ENCODE peak calls at places on chromosome 4, in ten cellular contexts. H, O, S, X, G, J, I, W, C and M are unnamed samples. For H3K4me1, the result is how much of the 10 kb centered on the place peaks cover.

GRCh38 chr4:1746265-1746691 is 25.0 kb downstream of the TACC3 start:
- DNase-seq in H (peak), O (peak), S (peak), X (peak), G (no peak), J (peak), I (peak), W (peak), C (peak), M (peak)

GRCh38 chr4:4593596-4593995 is 51.7 kb upstream of the STX18 start:
- DNase-seq in H (no peak), O (no peak), S (no peak), X (no peak), G (no peak), J (no peak), I (no peak), W (no peak), C (no peak), M (no peak)

GRCh38 chr4:6509587-6509986 is 37.2 kb upstream of the PPP2R2C start:
- DNase-seq in H (no peak), O (peak), S (no peak), X (no peak), G (no peak), J (no peak), I (peak), W (no peak), C (no peak), M (peak)

GRCh38 chr4:182141046-182141445 is 102.2 kb upstream of the TENM3 start:
- DNase-seq in H (no peak), O (no peak), S (no peak), X (no peak), G (no peak), J (no peak), I (no peak), W (no peak), C (no peak), M (no peak)

GRCh38 chr4:26912810-26913209 is 52.2 kb downstream of the STIM2 start:
- DNase-seq in H (peak), O (no peak), S (no peak), X (no peak), G (no peak), J (peak), I (no peak), W (no peak), C (no peak), M (no peak)

GRCh38 chr4:153782567-153782966 is 6.3 kb downstream of the SFRP2 start:
- DNase-seq in H (no peak), O (no peak), S (no peak), X (no peak), G (no peak), J (no peak), I (peak), W (no peak), C (no peak), M (no peak)

GRCh38 chr4:126130200-126130599 is 815.4 kb downstream of the FAT4 start:
- DNase-seq in H (no peak), O (no peak), S (no peak), X (no peak), G (no peak), J (no peak), I (no peak), W (no peak), C (no peak), M (no peak)

GRCh38 chr4:138595171-138595570 is 353.0 kb upstream of the SLC7A11 start:
- DNase-seq in H (no peak), O (no peak), S (no peak), X (no peak), G (no peak), J (no peak), I (no peak), W (no peak), C (no peak), M (no peak)

GRCh38 chr4:53651142-53651720 is 59.9 kb upstream of the LNX1 start:
- DNase-seq in H (peak), O (no peak), S (peak), X (no peak), G (no peak), J (no peak), I (no peak), W (no peak), C (no peak), M (peak)

GRCh38 chr4:2812600-2812932 is 19.7 kb downstream of the SH3BP2 start:
- DNase-seq in H (no peak), O (no peak), S (no peak), X (no peak), G (no peak), J (no peak), I (no peak), W (no peak), C (no peak), M (no peak)

GRCh38 chr4:128347930-128348660 is 60.5 kb upstream of the PGRMC2 start:
- DNase-seq in H (no peak), O (no peak), S (no peak), X (no peak), G (no peak), J (peak), I (peak), W (no peak), C (no peak), M (peak)

GRCh38 chr4:187849556-187850245 is 145.9 kb upstream of the ZFP42 start:
- DNase-seq in H (no peak), O (no peak), S (no peak), X (no peak), G (no peak), J (no peak), I (no peak), W (no peak), C (no peak), M (no peak)

GRCh38 chr4:156496797-156497196 is 474.8 kb downstream of the PDGFC start:
- DNase-seq in H (no peak), O (no peak), S (no peak), X (no peak), G (no peak), J (no peak), I (peak), W (no peak), C (no peak), M (no peak)

GRCh38 chr4:174318829-174319764 is 35.4 kb downstream of the CEP44 start:
- DNase-seq in H (no peak), O (no peak), S (no peak), X (no peak), G (no peak), J (peak), I (peak), W (no peak), C (no peak), M (no peak)

GRCh38 chr4:85756938-85757337 is 282.0 kb downstream of the ARHGAP24 start:
- DNase-seq in H (no peak), O (no peak), S (no peak), X (no peak), G (no peak), J (peak), I (peak), W (no peak), C (no peak), M (peak)

GRCh38 chr4:81429031-81429430 is 42.7 kb downstream of the RASGEF1B start:
- DNase-seq in H (no peak), O (no peak), S (no peak), X (no peak), G (no peak), J (no peak), I (no peak), W (no peak), C (no peak), M (no peak)

GRCh38 chr4:59818656-59819055 is 1381.5 kb upstream of the ADGRL3 start:
- DNase-seq in H (no peak), O (no peak), S (no peak), X (no peak), G (no peak), J (no peak), I (peak), W (no peak), C (no peak), M (peak)

GRCh38 chr4:82782626-82783025 is 16.0 kb downstream of the SCD5 start:
- DNase-seq in H (no peak), O (no peak), S (no peak), X (no peak), G (no peak), J (no peak), I (no peak), W (no peak), C (no peak), M (no peak)

GRCh38 chr4:148056879-148057278 is 325.0 kb downstream of the ARHGAP10 start:
- DNase-seq in H (no peak), O (peak), S (peak), X (peak), G (peak), J (peak), I (peak), W (peak), C (peak), M (peak)

GRCh38 chr4:128386761-128387599 is 99.4 kb upstream of the PGRMC2 start:
- DNase-seq in H (peak), O (peak), S (peak), X (peak), G (peak), J (peak), I (peak), W (no peak), C (peak), M (peak)

GRCh38 chr4:137851435-137851834 is 319.1 kb upstream of the PCDH18 start:
- DNase-seq in H (no peak), O (no peak), S (no peak), X (no peak), G (no peak), J (no peak), I (no peak), W (no peak), C (no peak), M (no peak)

GRCh38 chr4:94974773-94975172 is 217.0 kb downstream of the BMPR1B start:
- DNase-seq in H (no peak), O (no peak), S (no peak), X (no peak), G (no peak), J (peak), I (peak), W (no peak), C (no peak), M (no peak)

GRCh38 chr4:3413217-3413671 is 28.5 kb upstream of the HGFAC start:
- DNase-seq in H (peak), O (no peak), S (no peak), X (no peak), G (no peak), J (no peak), I (no peak), W (no peak), C (no peak), M (no peak)

GRCh38 chr4:187179086-187180070 is 455.7 kb upstream of the FAT1 start:
- DNase-seq in H (no peak), O (no peak), S (no peak), X (no peak), G (no peak), J (peak), I (no peak), W (no peak), C (no peak), M (no peak)

DNA sequence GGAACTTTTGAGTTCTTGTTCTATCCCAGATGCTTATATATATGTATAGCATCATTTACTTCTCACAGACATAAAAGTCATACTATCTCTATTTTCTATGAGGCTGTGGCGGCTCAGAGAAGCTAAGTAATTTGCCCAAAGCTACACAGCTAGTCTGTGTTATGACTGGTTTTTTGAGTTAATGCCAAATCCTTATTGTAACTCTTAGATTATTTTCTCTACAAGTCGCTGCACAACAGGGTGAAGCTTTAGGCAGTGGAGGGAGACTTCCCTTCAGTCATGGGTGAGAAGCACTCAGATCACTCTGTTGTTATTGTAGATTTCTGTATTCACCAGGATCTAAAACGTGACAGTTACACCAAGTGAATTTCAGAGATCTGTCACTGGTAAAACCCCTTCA is 48.1 kb downstream of the WWC2 start:
- DNase-seq in H (no peak), O (no peak), S (no peak), X (no peak), G (no peak), J (no peak), I (no peak), W (no peak), C (no peak), M (no peak)
- H3K4me1 ChIP-seq in H (under half), O (under half), S (under half), X (under half), G (under half), J (under half), I (under half), W (under half), C (under half), M (under half)

DNA sequence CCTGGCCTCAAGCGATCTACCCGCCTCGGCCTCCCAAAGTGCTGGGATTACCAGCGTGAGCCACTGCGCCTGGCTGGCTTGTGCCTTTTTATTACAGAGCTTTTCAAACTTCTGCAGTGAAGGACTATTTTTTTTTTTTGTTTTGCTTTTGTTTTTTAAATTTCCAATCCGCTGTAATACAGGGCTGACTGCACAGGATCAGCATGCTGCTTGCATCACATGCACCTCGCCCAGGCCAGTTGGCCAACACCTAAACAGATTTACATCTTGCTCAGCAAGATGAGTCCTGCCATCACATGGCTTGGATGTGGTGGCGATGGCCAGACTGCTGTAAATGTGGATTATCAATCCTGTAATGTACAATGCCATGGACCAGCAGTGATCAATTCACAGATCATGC is 99.4 kb upstream of the LIMCH1 start:
- DNase-seq in H (no peak), O (no peak), S (no peak), X (no peak), G (no peak), J (peak), I (no peak), W (no peak), C (no peak), M (no peak)
- H3K4me1 ChIP-seq in H (under half), O (under half), S (under half), X (under half), G (under half), J (under half), I (under half), W (under half), C (under half), M (under half)

DNA sequence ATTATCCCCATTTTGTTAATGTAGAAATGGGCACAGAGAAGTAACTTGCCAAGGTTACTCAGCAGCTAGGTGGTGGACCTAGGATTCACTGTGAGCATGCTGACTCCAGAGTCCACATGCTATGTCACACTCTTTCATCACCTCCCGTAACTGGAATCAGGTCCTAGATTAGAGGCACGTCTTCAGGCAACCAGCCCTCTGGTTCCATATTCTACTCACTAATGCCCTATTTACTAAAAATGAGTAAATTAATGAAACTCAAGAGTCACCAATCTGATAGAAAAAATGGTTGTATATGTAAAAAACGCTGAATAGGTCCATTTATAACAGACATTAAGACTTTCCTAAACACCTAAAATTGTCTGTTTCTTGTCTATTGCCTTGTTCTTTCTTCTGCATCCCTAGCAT is 7.7 kb upstream of the RUFY3 start:
- DNase-seq in H (no peak), O (no peak), S (no peak), X (no peak), G (no peak), J (no peak), I (no peak), W (no peak), C (no peak), M (no peak)
- H3K4me1 ChIP-seq in H (under half), O (under half), S (under half), X (under half), G (under half), J (under half), I (under half), W (under half), C (under half), M (under half)

GRCh38 chr4:101236097-101236496 is 111.2 kb downstream of the PPP3CA start:
- DNase-seq in H (no peak), O (no peak), S (no peak), X (no peak), G (no peak), J (no peak), I (no peak), W (no peak), C (no peak), M (no peak)

GRCh38 chr4:101238706-101239105 is 108.6 kb downstream of the PPP3CA start:
- DNase-seq in H (no peak), O (no peak), S (no peak), X (no peak), G (no peak), J (peak), I (peak), W (no peak), C (no peak), M (no peak)

GRCh38 chr4:101242441-101242840 is 104.9 kb downstream of the PPP3CA start:
- DNase-seq in H (no peak), O (no peak), S (no peak), X (no peak), G (no peak), J (no peak), I (no peak), W (no peak), C (no peak), M (no peak)

GRCh38 chr4:101237773-101238172 is 109.6 kb downstream of the PPP3CA start:
- DNase-seq in H (no peak), O (no peak), S (no peak), X (no peak), G (no peak), J (no peak), I (no peak), W (no peak), C (no peak), M (no peak)

GRCh38 chr4:101239685-101240084 is 107.6 kb downstream of the PPP3CA start:
- DNase-seq in H (no peak), O (no peak), S (no peak), X (no peak), G (no peak), J (no peak), I (no peak), W (no peak), C (no peak), M (no peak)
- H3K4me1 ChIP-seq in H (under half), O (under half), S (under half), X (under half), G (under half), J (under half), I (under half), W (under half), C (under half), M (under half)

GRCh38 chr4:7898385-7898784 is 41.3 kb downstream of the AFAP1 start:
- DNase-seq in H (no peak), O (no peak), S (no peak), X (no peak), G (no peak), J (peak), I (no peak), W (no peak), C (no peak), M (no peak)

GRCh38 chr4:7901274-7901845 is 38.3 kb downstream of the AFAP1 start:
- DNase-seq in H (no peak), O (no peak), S (no peak), X (no peak), G (no peak), J (no peak), I (no peak), W (no peak), C (no peak), M (no peak)

GRCh38 chr4:7902101-7902553 is 37.5 kb downstream of the AFAP1 start:
- DNase-seq in H (no peak), O (no peak), S (no peak), X (no peak), G (no peak), J (no peak), I (no peak), W (no peak), C (no peak), M (no peak)

GRCh38 chr4:7899184-7899583 is 40.5 kb downstream of the AFAP1 start:
- DNase-seq in H (no peak), O (no peak), S (no peak), X (no peak), G (no peak), J (no peak), I (no peak), W (no peak), C (no peak), M (no peak)

DNA sequence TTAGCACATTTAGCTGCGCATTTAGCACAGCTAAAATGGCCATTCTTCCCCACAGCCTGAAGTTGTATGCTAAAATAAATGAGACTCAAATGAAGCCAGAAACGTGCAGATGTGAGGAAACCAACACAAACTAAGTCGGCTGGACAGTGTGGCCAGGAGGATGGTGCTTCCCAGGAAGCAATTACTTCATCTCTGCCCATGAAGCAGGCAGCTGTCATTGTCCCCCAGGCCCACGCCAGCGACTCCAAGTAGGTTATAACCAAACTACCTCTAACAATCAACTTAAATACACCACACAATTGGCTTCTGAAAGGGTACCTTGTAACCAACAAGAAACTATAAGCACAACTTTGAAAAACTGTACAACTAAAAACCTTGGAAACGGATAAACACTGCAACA is 39.3 kb downstream of the AFAP1 start:
- DNase-seq in H (no peak), O (no peak), S (no peak), X (no peak), G (no peak), J (peak), I (no peak), W (no peak), C (no peak), M (no peak)
- H3K4me1 ChIP-seq in H (under half), O (under half), S (under half), X (under half), G (under half), J (under half), I (under half), W (under half), C (under half), M (under half)

DNA sequence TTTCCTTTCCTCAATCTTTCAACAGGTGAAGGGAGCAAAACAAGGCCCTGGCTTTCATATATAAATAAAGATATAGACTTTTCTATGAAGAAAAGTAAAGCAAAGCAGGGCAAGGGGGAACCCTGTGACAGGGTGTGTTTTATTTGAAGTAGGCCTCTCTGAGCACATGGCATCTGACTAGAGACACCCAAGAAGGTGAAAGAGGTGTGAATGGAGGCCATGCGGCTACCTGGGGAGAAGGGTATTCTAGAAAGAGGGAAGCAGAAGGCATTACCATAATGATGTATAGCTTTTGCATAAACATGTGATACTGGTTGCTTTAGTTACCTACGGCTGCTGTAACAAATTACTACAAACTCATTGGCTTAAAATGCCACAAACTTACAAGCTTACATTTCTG is 75.8 kb downstream of the DHX15 start:
- DNase-seq in H (no peak), O (no peak), S (no peak), X (no peak), G (no peak), J (no peak), I (no peak), W (no peak), C (no peak), M (no peak)
- H3K4me1 ChIP-seq in H (under half), O (under half), S (under half), X (under half), G (under half), J (under half), I (under half), W (under half), C (under half), M (under half)

DNA sequence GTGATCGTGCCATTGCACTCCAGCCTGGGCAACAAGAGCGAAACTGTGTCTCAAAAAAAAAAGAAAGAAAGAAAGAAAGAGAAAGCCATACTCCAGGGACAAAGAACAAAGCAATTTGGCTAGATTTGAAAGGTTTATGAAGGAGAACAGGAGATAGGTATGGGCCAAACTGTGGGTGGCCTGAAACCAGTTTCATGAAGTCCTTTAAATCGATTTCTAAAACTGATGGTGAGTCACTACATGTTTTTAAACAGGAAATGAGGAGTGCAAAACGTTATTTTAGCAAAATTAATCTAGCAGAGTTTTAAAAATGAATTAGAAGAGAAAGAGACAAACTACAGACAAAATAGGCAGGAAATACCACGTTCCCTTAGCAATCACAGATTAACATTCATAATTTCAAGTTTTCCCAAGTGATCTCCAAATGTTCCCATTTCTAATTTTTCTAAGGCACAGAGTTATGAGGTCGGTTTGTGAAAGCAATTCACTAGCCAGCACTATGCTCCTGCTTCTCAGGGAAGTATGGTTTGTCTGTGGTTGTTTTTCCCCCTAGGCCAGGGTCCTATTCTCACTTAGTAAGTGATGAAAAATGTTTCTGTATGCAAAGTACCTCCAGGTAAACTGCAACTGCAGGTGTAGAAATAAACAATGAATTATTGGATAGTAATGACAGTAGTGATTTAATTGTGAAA is 190.6 kb downstream of the PPP3CA start:
- DNase-seq in H (no peak), O (no peak), S (no peak), X (no peak), G (no peak), J (no peak), I (no peak), W (no peak), C (no peak), M (no peak)
- H3K4me1 ChIP-seq in H (under half), O (under half), S (under half), X (under half), G (under half), J (under half), I (under half), W (under half), C (under half), M (under half)